ENCODE peak calls at places on chromosome 17, in four cellular contexts. L is activated CD8-positive, alpha-beta memory T cell treated with anti-CD3 and anti-CD28 coated beads for 4 hours; G is HT1080; M is GM19239. R is an unnamed sample.

GRCh38 chr17:10754861-10755591 is 25.2 kb upstream of the TMEM220 start:
- DNase-seq in M (no peak), G (no peak), L (no peak), R (no peak)

GRCh38 chr17:44038604-44039007 is 23.8 kb upstream of the TMEM101 start:
- DNase-seq in G (no peak), M (no peak), L (no peak), R (no peak)

GRCh38 chr17:67995568-67996191 is 589 bp downstream of the C17orf58 start:
- DNase-seq in G (no peak), M (peak), L (no peak), R (peak)

GRCh38 chr17:33927732-33928133 is 327.4 kb upstream of the CCL2 start:
- DNase-seq in L (no peak), M (no peak), G (peak), R (no peak)

GRCh38 chr17:53797497-53797896 is 25.2 kb upstream of the KIF2B start:
- DNase-seq in G (no peak), M (no peak), L (no peak), R (no peak)

GRCh38 chr17:80970762-80971703 is 20.6 kb upstream of the CHMP6 start:
- DNase-seq in L (no peak), M (no peak), G (no peak), R (no peak)

GRCh38 chr17:78415821-78416301 is 37.4 kb downstream of the PGS1 start:
- DNase-seq in L (no peak), G (no peak), M (no peak), R (no peak)

GRCh38 chr17:46013502-46014165 is 14.6 kb downstream of the STH start:
- DNase-seq in M (no peak), G (no peak), L (no peak), R (no peak)